ENCODE peak calls at places on chromosomes 16 and 17, in nine cellular contexts. One of them, this sample, is unnamed.

GRCh38 chr17:1649116-1649843 is 386 bp downstream of the RILP start:
- DNase-seq in gastrocnemius medialis: peak
- DNase-seq in nephron progenitor cell: no peak
- DNase-seq in HFF-Myc: no peak
- DNase-seq in fibroblast of lung: peak
- DNase-seq in BJ: no peak
- DNase-seq in heart left ventricle: peak
- DNase-seq in esophagus squamous epithelium: no peak
- DNase-seq in omental fat pad: peak
- DNase-seq in this sample: peak

GRCh38 chr17:66429680-66430079 is 127.3 kb downstream of the PRKCA start:
- DNase-seq in gastrocnemius medialis: no peak
- DNase-seq in nephron progenitor cell: no peak
- DNase-seq in HFF-Myc: no peak
- DNase-seq in fibroblast of lung: no peak
- DNase-seq in BJ: no peak
- DNase-seq in heart left ventricle: no peak
- DNase-seq in esophagus squamous epithelium: no peak
- DNase-seq in omental fat pad: no peak
- DNase-seq in this sample: no peak

GRCh38 chr16:66667944-66668343 is 28.6 kb downstream of the CMTM4 start:
- DNase-seq in gastrocnemius medialis: no peak
- DNase-seq in nephron progenitor cell: no peak
- DNase-seq in HFF-Myc: no peak
- DNase-seq in fibroblast of lung: no peak
- DNase-seq in BJ: no peak
- DNase-seq in heart left ventricle: no peak
- DNase-seq in esophagus squamous epithelium: no peak
- DNase-seq in omental fat pad: no peak
- DNase-seq in this sample: no peak

GRCh38 chr17:9872852-9873251 is 32.2 kb downstream of the RCVRN start:
- DNase-seq in gastrocnemius medialis: no peak
- DNase-seq in nephron progenitor cell: no peak
- DNase-seq in HFF-Myc: no peak
- DNase-seq in fibroblast of lung: no peak
- DNase-seq in BJ: no peak
- DNase-seq in heart left ventricle: no peak
- DNase-seq in esophagus squamous epithelium: no peak
- DNase-seq in omental fat pad: no peak
- DNase-seq in this sample: no peak

GRCh38 chr17:67993998-67994361 is 2.3 kb downstream of the C17orf58 start:
- DNase-seq in gastrocnemius medialis: no peak
- DNase-seq in nephron progenitor cell: no peak
- DNase-seq in HFF-Myc: no peak
- DNase-seq in fibroblast of lung: no peak
- DNase-seq in BJ: no peak
- DNase-seq in heart left ventricle: peak
- DNase-seq in esophagus squamous epithelium: no peak
- DNase-seq in omental fat pad: no peak
- DNase-seq in this sample: no peak

GRCh38 chr16:82643136-82643535 is 16.4 kb downstream of the CDH13 start:
- DNase-seq in gastrocnemius medialis: no peak
- DNase-seq in nephron progenitor cell: no peak
- DNase-seq in HFF-Myc: no peak
- DNase-seq in fibroblast of lung: no peak
- DNase-seq in BJ: no peak
- DNase-seq in heart left ventricle: no peak
- DNase-seq in esophagus squamous epithelium: no peak
- DNase-seq in omental fat pad: no peak
- DNase-seq in this sample: no peak

GRCh38 chr17:1467898-1468492 is 12.0 kb upstream of the CRK start:
- DNase-seq in gastrocnemius medialis: peak
- DNase-seq in nephron progenitor cell: peak
- DNase-seq in HFF-Myc: no peak
- DNase-seq in fibroblast of lung: no peak
- DNase-seq in BJ: no peak
- DNase-seq in heart left ventricle: no peak
- DNase-seq in esophagus squamous epithelium: no peak
- DNase-seq in omental fat pad: no peak
- DNase-seq in this sample: no peak

GRCh38 chr17:9976283-9977009 is 71.4 kb upstream of the RCVRN start:
- DNase-seq in gastrocnemius medialis: no peak
- DNase-seq in nephron progenitor cell: no peak
- DNase-seq in HFF-Myc: no peak
- DNase-seq in fibroblast of lung: no peak
- DNase-seq in BJ: no peak
- DNase-seq in heart left ventricle: no peak
- DNase-seq in esophagus squamous epithelium: no peak
- DNase-seq in omental fat pad: no peak
- DNase-seq in this sample: no peak

GRCh38 chr16:9154576-9155410 is 63.3 kb downstream of the HAPSTR1 start:
- DNase-seq in gastrocnemius medialis: no peak
- DNase-seq in nephron progenitor cell: no peak
- DNase-seq in HFF-Myc: no peak
- DNase-seq in fibroblast of lung: no peak
- DNase-seq in BJ: no peak
- DNase-seq in heart left ventricle: no peak
- DNase-seq in esophagus squamous epithelium: no peak
- DNase-seq in omental fat pad: no peak
- DNase-seq in this sample: no peak

GRCh38 chr17:44063704-44064639 is 2.5 kb downstream of the LSM12 start:
- DNase-seq in gastrocnemius medialis: no peak
- DNase-seq in nephron progenitor cell: no peak
- DNase-seq in HFF-Myc: no peak
- DNase-seq in fibroblast of lung: no peak
- DNase-seq in BJ: no peak
- DNase-seq in heart left ventricle: no peak
- DNase-seq in esophagus squamous epithelium: no peak
- DNase-seq in omental fat pad: no peak
- DNase-seq in this sample: no peak

GRCh38 chr16:27253526-27253930 is 15.0 kb downstream of the NSMCE1 start:
- DNase-seq in gastrocnemius medialis: no peak
- DNase-seq in nephron progenitor cell: no peak
- DNase-seq in HFF-Myc: peak
- DNase-seq in fibroblast of lung: peak
- DNase-seq in BJ: peak
- DNase-seq in heart left ventricle: no peak
- DNase-seq in esophagus squamous epithelium: no peak
- DNase-seq in omental fat pad: no peak
- DNase-seq in this sample: no peak

GRCh38 chr17:50550661-50551432 is 3.9 kb downstream of the SPATA20 start:
- DNase-seq in gastrocnemius medialis: peak
- DNase-seq in nephron progenitor cell: peak
- DNase-seq in HFF-Myc: peak
- DNase-seq in fibroblast of lung: peak
- DNase-seq in BJ: no peak
- DNase-seq in heart left ventricle: peak
- DNase-seq in esophagus squamous epithelium: no peak
- DNase-seq in omental fat pad: peak
- DNase-seq in this sample: no peak

GRCh38 chr16:85425061-85425662 is 188.0 kb upstream of the GSE1 start:
- DNase-seq in gastrocnemius medialis: no peak
- DNase-seq in nephron progenitor cell: peak
- DNase-seq in HFF-Myc: no peak
- DNase-seq in fibroblast of lung: no peak
- DNase-seq in BJ: no peak
- DNase-seq in heart left ventricle: no peak
- DNase-seq in esophagus squamous epithelium: no peak
- DNase-seq in omental fat pad: no peak
- DNase-seq in this sample: no peak

GRCh38 chr17:28622186-28622585 is 8.2 kb upstream of the RSKR start:
- DNase-seq in gastrocnemius medialis: no peak
- DNase-seq in nephron progenitor cell: no peak
- DNase-seq in HFF-Myc: no peak
- DNase-seq in fibroblast of lung: no peak
- DNase-seq in BJ: no peak
- DNase-seq in heart left ventricle: no peak
- DNase-seq in esophagus squamous epithelium: no peak
- DNase-seq in omental fat pad: no peak
- DNase-seq in this sample: no peak

DNA sequence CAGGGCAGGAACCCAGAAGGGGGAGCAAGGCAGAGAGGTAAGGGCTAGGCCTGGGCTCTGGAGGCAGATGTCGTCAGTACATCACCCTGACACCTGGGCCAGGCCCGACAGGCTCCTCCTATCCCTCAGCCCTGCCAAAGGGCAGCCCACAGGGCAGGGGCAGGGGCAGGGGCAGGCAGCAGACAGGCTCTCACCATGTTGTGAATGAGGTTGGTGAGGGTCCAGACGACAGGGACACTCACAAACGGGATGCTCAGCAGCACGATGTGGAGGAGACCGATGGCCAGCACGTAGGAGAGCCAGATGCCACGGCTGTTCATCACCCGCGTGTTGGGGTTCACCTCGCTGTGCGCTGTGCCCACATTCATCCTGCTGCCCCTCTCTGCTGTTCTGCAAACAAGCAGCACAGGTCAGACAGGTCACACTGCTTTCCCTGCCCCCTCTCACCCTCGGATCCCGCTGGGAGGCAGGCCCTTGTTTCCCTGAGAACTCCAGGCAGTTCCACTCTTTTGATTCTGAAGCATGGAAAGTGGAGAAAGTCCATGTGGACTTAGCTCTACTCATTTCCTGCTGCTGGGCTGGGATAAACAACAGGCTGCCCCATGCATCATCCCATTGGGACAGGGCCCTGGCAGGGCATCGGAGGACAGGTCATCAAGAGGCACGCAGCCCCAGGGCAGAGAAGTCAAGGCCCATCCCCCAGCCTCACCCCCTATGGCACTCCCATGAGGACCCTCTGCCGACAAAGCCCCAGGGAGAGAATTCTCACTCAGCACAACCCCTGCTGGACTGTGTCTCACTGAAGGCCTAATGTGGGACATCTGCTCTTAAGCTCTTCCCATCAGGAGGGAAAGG is 3.3 kb downstream of the ORMDL3 start:
- DNase-seq in gastrocnemius medialis: no peak
- DNase-seq in nephron progenitor cell: peak
- DNase-seq in HFF-Myc: no peak
- DNase-seq in fibroblast of lung: no peak
- DNase-seq in BJ: no peak
- DNase-seq in heart left ventricle: no peak
- DNase-seq in esophagus squamous epithelium: no peak
- DNase-seq in omental fat pad: no peak
- DNase-seq in this sample: no peak
- TF ChIP-seq CTCF in gastrocnemius medialis: no peak
- TF ChIP-seq CTCF in nephron progenitor cell: no peak
- TF ChIP-seq CTCF in HFF-Myc: no peak
- TF ChIP-seq CTCF in fibroblast of lung: no peak
- TF ChIP-seq CTCF in BJ: no peak
- TF ChIP-seq CTCF in heart left ventricle: no peak
- TF ChIP-seq CTCF in esophagus squamous epithelium: no peak
- TF ChIP-seq CTCF in omental fat pad: no peak
- TF ChIP-seq CTCF in this sample: no peak

GRCh38 chr17:38701504-38702165 is 3.4 kb upstream of the MLLT6 start:
- DNase-seq in gastrocnemius medialis: no peak
- DNase-seq in nephron progenitor cell: no peak
- DNase-seq in HFF-Myc: no peak
- DNase-seq in fibroblast of lung: peak
- DNase-seq in BJ: no peak
- DNase-seq in heart left ventricle: no peak
- DNase-seq in esophagus squamous epithelium: no peak
- DNase-seq in omental fat pad: no peak
- DNase-seq in this sample: peak

GRCh38 chr17:38702166-38702899 is 2.7 kb upstream of the MLLT6 start:
- DNase-seq in gastrocnemius medialis: peak
- DNase-seq in nephron progenitor cell: peak
- DNase-seq in HFF-Myc: no peak
- DNase-seq in fibroblast of lung: peak
- DNase-seq in BJ: no peak
- DNase-seq in heart left ventricle: peak
- DNase-seq in esophagus squamous epithelium: peak
- DNase-seq in omental fat pad: peak
- DNase-seq in this sample: peak

GRCh38 chr17:38703742-38704644 is 1.1 kb upstream of the MLLT6 start:
- DNase-seq in gastrocnemius medialis: peak
- DNase-seq in nephron progenitor cell: peak
- DNase-seq in HFF-Myc: no peak
- DNase-seq in fibroblast of lung: no peak
- DNase-seq in BJ: no peak
- DNase-seq in heart left ventricle: peak
- DNase-seq in esophagus squamous epithelium: peak
- DNase-seq in omental fat pad: peak
- DNase-seq in this sample: peak

GRCh38 chr17:38704645-38705522 is at the start of gene MLLT6:
- DNase-seq in gastrocnemius medialis: peak
- DNase-seq in nephron progenitor cell: peak
- DNase-seq in HFF-Myc: no peak
- DNase-seq in fibroblast of lung: peak
- DNase-seq in BJ: no peak
- DNase-seq in heart left ventricle: peak
- DNase-seq in esophagus squamous epithelium: no peak
- DNase-seq in omental fat pad: no peak
- DNase-seq in this sample: peak

GRCh38 chr17:38702900-38703741 is 2.0 kb upstream of the MLLT6 start:
- DNase-seq in gastrocnemius medialis: no peak
- DNase-seq in nephron progenitor cell: peak
- DNase-seq in HFF-Myc: no peak
- DNase-seq in fibroblast of lung: peak
- DNase-seq in BJ: no peak
- DNase-seq in heart left ventricle: no peak
- DNase-seq in esophagus squamous epithelium: no peak
- DNase-seq in omental fat pad: no peak
- DNase-seq in this sample: peak
- TF ChIP-seq CTCF in gastrocnemius medialis: no peak
- TF ChIP-seq CTCF in nephron progenitor cell: no peak
- TF ChIP-seq CTCF in HFF-Myc: no peak
- TF ChIP-seq CTCF in fibroblast of lung: no peak
- TF ChIP-seq CTCF in BJ: no peak
- TF ChIP-seq CTCF in heart left ventricle: no peak
- TF ChIP-seq CTCF in esophagus squamous epithelium: no peak
- TF ChIP-seq CTCF in omental fat pad: no peak
- TF ChIP-seq CTCF in this sample: no peak

GRCh38 chr16:64051826-64052225 is 1070.0 kb downstream of the CDH11 start:
- DNase-seq in gastrocnemius medialis: no peak
- DNase-seq in nephron progenitor cell: no peak
- DNase-seq in HFF-Myc: peak
- DNase-seq in fibroblast of lung: peak
- DNase-seq in BJ: no peak
- DNase-seq in heart left ventricle: no peak
- DNase-seq in esophagus squamous epithelium: no peak
- DNase-seq in omental fat pad: no peak
- DNase-seq in this sample: no peak
- TF ChIP-seq CTCF in gastrocnemius medialis: no peak
- TF ChIP-seq CTCF in nephron progenitor cell: peak
- TF ChIP-seq CTCF in HFF-Myc: peak
- TF ChIP-seq CTCF in fibroblast of lung: no peak
- TF ChIP-seq CTCF in BJ: peak
- TF ChIP-seq CTCF in heart left ventricle: peak
- TF ChIP-seq CTCF in esophagus squamous epithelium: peak
- TF ChIP-seq CTCF in omental fat pad: no peak
- TF ChIP-seq CTCF in this sample: peak

DNA sequence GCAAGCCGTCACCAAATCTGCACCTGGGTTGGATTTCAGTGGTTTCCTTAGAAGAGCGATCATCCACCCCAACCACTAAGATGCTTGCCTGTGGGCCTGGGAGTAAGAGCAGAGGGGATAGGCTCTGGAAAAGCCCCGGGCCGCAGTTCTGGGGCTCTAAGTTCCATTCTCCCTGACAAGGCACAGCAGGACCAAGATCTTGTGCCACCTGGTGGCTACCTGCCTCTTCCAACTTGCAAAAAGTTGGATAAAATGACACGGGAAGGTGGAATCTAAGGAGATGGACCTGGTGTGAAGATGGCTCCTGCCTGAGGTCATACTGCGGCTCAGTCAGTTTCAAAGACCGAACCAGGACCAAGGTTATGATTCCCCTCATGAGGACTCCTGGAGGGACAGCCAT is 42.3 kb downstream of the ABCC12 start:
- DNase-seq in gastrocnemius medialis: no peak
- DNase-seq in nephron progenitor cell: no peak
- DNase-seq in HFF-Myc: no peak
- DNase-seq in fibroblast of lung: no peak
- DNase-seq in BJ: no peak
- DNase-seq in heart left ventricle: no peak
- DNase-seq in esophagus squamous epithelium: no peak
- DNase-seq in omental fat pad: no peak
- DNase-seq in this sample: no peak
- TF ChIP-seq CTCF in gastrocnemius medialis: no peak
- TF ChIP-seq CTCF in nephron progenitor cell: no peak
- TF ChIP-seq CTCF in HFF-Myc: peak
- TF ChIP-seq CTCF in fibroblast of lung: no peak
- TF ChIP-seq CTCF in BJ: no peak
- TF ChIP-seq CTCF in heart left ventricle: peak
- TF ChIP-seq CTCF in esophagus squamous epithelium: peak
- TF ChIP-seq CTCF in omental fat pad: no peak
- TF ChIP-seq CTCF in this sample: peak

This sample was measured in GM13977.